ENCODE peak calls at places on chromosome X, in five cellular contexts. R, P, K, E and G are unnamed samples.

GRCh38 chrX:153568612-153569011 is 30.3 kb downstream of the CCNQ start:
- DNase-seq in R (no peak), P (no peak), K (peak; percentile 23), E (no peak), G (no peak)

GRCh38 chrX:85115252-85115651 is 111.6 kb downstream of the APOOL start:
- DNase-seq in R (no peak), P (no peak), K (no peak), E (no peak), G (no peak)

GRCh38 chrX:117860517-117860916 is 256.1 kb downstream of the KLHL13 start:
- DNase-seq in R (no peak), P (no peak), K (no peak), E (no peak), G (no peak)

GRCh38 chrX:78922754-78923153 is 22.4 kb upstream of the P2RY10 start:
- DNase-seq in R (no peak), P (no peak), K (no peak), E (no peak), G (no peak)

GRCh38 chrX:108348525-108348924 is 89.7 kb downstream of the COL4A6 start:
- DNase-seq in R (peak; percentile 6), P (no peak), K (no peak), E (no peak), G (no peak)

GRCh38 chrX:149504226-149504914 is 736 bp downstream of the IDS start:
- DNase-seq in R (no peak), P (no peak), K (peak; percentile 37), E (no peak), G (peak; percentile 66)

GRCh38 chrX:68045008-68045577 is 388.2 kb downstream of the OPHN1 start:
- DNase-seq in R (no peak), P (no peak), K (no peak), E (no peak), G (no peak)

GRCh38 chrX:63508668-63509067 is 157.5 kb upstream of the SPIN4 start:
- DNase-seq in R (no peak), P (no peak), K (no peak), E (no peak), G (no peak)

GRCh38 chrX:81890476-81890875 is 688.6 kb downstream of the SH3BGRL start:
- DNase-seq in R (no peak), P (no peak), K (no peak), E (no peak), G (no peak)

GRCh38 chrX:124518888-124519287 is 172.5 kb downstream of the SH2D1A start:
- DNase-seq in R (no peak), P (no peak), K (no peak), E (no peak), G (no peak)

GRCh38 chrX:24283122-24283789 is 30.6 kb downstream of the SUPT20HL2 start:
- DNase-seq in R (no peak), P (no peak), K (no peak), E (peak; percentile 16), G (no peak)

DNA sequence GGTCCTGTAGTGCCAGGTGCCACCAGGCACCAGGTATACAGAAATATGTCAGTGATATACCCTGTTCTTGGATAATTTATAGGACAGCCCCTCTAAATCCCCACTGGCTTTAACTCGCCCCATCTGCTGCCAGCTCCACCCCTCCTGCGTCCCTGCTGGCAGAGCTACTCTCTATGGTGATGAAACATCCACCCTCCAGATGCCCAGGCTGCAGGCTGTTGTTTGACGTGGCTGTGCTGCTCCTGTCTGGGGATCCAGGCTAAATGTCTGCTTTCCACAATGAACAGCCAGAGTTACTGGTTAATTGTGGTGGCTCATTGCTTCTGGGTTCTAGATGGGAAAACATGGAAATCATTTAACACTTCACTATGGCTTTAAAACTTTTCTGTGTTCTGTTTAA is 12.9 kb downstream of the NHSL2 start:
- DNase-seq in R (no peak), P (no peak), K (no peak), E (no peak), G (no peak)
- H3K27ac ChIP-seq in R (no peak overlapping the region), P (no peak overlapping the region), K (no peak overlapping the region), E (no peak overlapping the region), G (no peak overlapping the region)

DNA sequence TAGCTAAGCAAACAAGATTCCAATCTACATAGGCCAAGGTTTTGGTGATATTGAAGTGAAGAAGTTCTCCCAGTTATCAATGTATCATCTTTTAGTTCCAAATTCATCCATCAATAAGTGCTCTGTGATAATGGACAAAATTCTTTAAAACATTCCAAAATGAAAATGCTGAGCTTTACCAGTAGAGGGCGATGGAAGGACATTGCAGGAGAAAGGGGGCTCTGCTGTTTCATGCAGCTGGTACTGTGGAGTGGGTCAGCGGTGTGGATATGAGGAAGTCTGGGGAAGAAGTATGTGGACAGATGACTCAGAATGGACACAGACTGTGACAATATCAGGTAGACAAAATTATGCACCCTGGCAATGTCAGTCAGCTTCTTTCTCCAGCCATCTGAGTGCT is 46.6 kb upstream of the HS6ST2 start:
- DNase-seq in R (no peak), P (peak; percentile 0), K (peak; percentile 23), E (no peak), G (no peak)
- TF ChIP-seq CTCF in R (peak; percentile 44), P (peak; percentile 34), K (peak; percentile 63), E (peak; percentile 59), G (peak; percentile 42)

DNA sequence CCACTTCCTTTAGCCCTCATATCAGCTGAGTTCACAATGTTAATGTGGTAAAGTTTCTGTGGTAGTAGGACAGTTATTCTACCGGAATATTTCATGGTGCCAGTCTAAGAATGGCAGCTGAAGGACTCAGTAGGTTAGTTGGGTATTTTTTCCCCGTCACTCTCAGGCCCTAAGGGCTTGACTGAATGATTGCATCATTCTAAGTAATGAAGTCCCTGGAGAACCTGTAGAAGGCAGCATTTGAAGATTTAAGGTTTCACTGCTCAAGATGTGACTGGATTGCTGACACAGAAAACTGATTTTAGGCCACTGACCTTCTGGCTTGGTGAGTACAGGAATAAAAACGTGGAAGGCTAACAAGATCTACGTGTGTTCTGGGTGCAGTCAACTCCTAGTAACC is 657.3 kb downstream of the PCDH19 start:
- DNase-seq in R (no peak), P (no peak), K (no peak), E (no peak), G (no peak)
- H3K27ac ChIP-seq in R (no peak overlapping the region), P (no peak overlapping the region), K (no peak overlapping the region), E (no peak overlapping the region), G (no peak overlapping the region)

DNA sequence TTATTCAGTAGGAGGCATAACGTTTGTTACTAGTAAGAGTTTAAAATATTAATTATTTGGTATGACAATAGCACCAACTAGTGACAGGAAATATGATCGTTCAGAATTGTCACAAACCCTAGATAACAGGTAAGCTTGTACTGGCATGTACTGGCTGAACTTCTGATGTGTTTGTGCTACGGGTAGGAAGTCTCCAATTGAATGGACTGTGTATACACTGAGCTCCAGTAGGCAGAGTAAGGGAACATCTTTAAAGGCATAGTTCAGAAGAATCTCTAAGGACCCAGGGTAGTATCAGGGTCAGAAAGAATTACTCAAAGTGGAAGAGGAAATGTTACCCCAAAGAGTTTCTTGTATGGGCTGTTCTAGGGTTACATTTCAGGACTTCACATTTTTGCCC is 230.4 kb downstream of the EDA2R start:
- DNase-seq in R (no peak), P (no peak), K (peak; percentile 5), E (no peak), G (no peak)
- TF ChIP-seq CTCF in R (no peak), P (no peak), K (peak; percentile 56), E (no peak), G (no peak)

GRCh38 chrX:66013195-66013816 is 26.6 kb downstream of the VSIG4 start:
- DNase-seq in R (no peak), P (no peak), K (no peak), E (no peak), G (no peak)

GRCh38 chrX:66015152-66015827 is 24.6 kb downstream of the VSIG4 start:
- DNase-seq in R (no peak), P (no peak), K (peak; percentile 72), E (no peak), G (no peak)

GRCh38 chrX:66014560-66014959 is 25.3 kb downstream of the VSIG4 start:
- DNase-seq in R (no peak), P (no peak), K (no peak), E (no peak), G (no peak)

GRCh38 chrX:66012094-66012534 is 27.8 kb downstream of the VSIG4 start:
- DNase-seq in R (no peak), P (no peak), K (no peak), E (no peak), G (no peak)

GRCh38 chrX:66014084-66014483 is 25.8 kb downstream of the VSIG4 start:
- DNase-seq in R (no peak), P (no peak), K (no peak), E (no peak), G (no peak)
- H3K27ac ChIP-seq in R (no peak overlapping the region), P (no peak overlapping the region), K (peak overlapping the region; percentile 96), E (no peak overlapping the region), G (no peak overlapping the region)

DNA sequence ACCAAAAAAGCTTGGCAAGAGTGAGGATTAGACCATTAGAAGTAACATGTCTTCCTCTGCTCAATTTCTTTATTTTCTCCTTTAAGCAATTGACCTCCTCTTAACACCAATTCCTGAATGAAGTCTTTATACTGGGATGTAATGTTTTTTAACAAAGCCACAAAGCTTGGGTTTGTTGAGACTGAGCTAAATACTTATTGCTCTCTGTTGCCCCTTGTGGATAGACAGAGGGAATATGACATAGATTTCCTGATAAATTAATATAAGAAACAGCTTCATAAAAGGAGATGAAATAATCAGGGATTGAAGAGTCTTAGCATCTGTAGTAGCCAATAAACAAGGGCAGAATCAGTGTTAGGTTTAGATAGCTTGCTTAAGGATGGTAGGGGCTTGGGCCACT is 57.6 kb downstream of the CCDC160 start:
- DNase-seq in R (no peak), P (peak; percentile 1), K (peak; percentile 7), E (no peak), G (no peak)
- TF ChIP-seq CTCF in R (no peak), P (no peak), K (peak; percentile 32), E (peak; percentile 19), G (no peak)

GRCh38 chrX:43640481-43640880 is 15.6 kb upstream of the MAOA start:
- DNase-seq in R (no peak), P (no peak), K (no peak), E (no peak), G (no peak)

GRCh38 chrX:43644124-43644701 is 11.9 kb upstream of the MAOA start:
- DNase-seq in R (no peak), P (peak; percentile 38), K (no peak), E (no peak), G (no peak)

GRCh38 chrX:43641691-43642090 is 14.4 kb upstream of the MAOA start:
- DNase-seq in R (no peak), P (no peak), K (no peak), E (no peak), G (no peak)

GRCh38 chrX:43643662-43644061 is 12.4 kb upstream of the MAOA start:
- DNase-seq in R (no peak), P (no peak), K (no peak), E (no peak), G (no peak)

GRCh38 chrX:43643201-43643600 is 12.9 kb upstream of the MAOA start:
- DNase-seq in R (no peak), P (no peak), K (no peak), E (no peak), G (no peak)
- H3K27ac ChIP-seq in R (no peak overlapping the region), P (no peak overlapping the region), K (no peak overlapping the region), E (no peak overlapping the region), G (no peak overlapping the region)

GRCh38 chrX:18389968-18390367 is 35.4 kb upstream of the CDKL5 start:
- DNase-seq in R (no peak), P (no peak), K (no peak), E (no peak), G (no peak)
- TF ChIP-seq CTCF in R (no peak), P (no peak), K (peak; percentile 35), E (no peak), G (no peak)

GRCh38 chrX:112058255-112058654 is 24.3 kb downstream of the TRPC5 start:
- DNase-seq in R (no peak), P (no peak), K (no peak), E (no peak), G (no peak)
- H3K27ac ChIP-seq in R (no peak overlapping the region), P (no peak overlapping the region), K (no peak overlapping the region), E (no peak overlapping the region), G (no peak overlapping the region)